ENCODE peak calls at places on chromosomes 11 and 22, in seven cellular contexts. S is COR-L47; Y is GM13976; U is activated CD4-positive, alpha-beta T cell treated with anti-CD3 and anti-CD28 coated beads, Interleukin-2, amount 50 U/mL, for 24 hours; N is hepatic stellate cell; O is NCI-H1436 treated with DMSO at 0.1 percent for 48 hours; M is stimulated activated CD8-positive, alpha-beta memory T cell treated with anti-CD3 and anti-CD28 coated beads, Interleukin-15, amount 100 ng/mL, for 24 hours. I is an unnamed sample.

GRCh38 chr11:55624531-55624930 is 10.4 kb upstream of the OR4P4 start:
- DNase-seq in M (no peak), O (no peak), S (no peak), N (no peak), Y (no peak), U (no peak), I (no peak)

GRCh38 chr11:19405966-19406365 is 165.2 kb upstream of the E2F8 start:
- DNase-seq in O (no peak), Y (no peak), M (no peak), S (no peak), N (no peak), U (no peak), I (peak)

GRCh38 chr11:120068114-120068573 is 69.8 kb downstream of the TRIM29 start:
- DNase-seq in N (no peak), M (no peak), S (no peak), O (no peak), Y (peak), U (no peak), I (peak)

GRCh38 chr22:45310331-45311032 is 748 bp downstream of the FAM118A start:
- DNase-seq in S (no peak), Y (no peak), U (no peak), N (peak), O (no peak), M (no peak), I (no peak)

GRCh38 chr22:19066531-19067271 is 55.5 kb downstream of the DGCR2 start:
- DNase-seq in O (no peak), Y (no peak), S (no peak), M (no peak), U (no peak), N (peak), I (no peak)

GRCh38 chr22:23237201-23237798 is 57.0 kb downstream of the BCR start:
- DNase-seq in Y (no peak), O (no peak), M (no peak), U (no peak), S (peak), N (no peak), I (peak)

GRCh38 chr22:46111645-46112306 is 38.5 kb upstream of the PPARA start:
- DNase-seq in Y (no peak), O (no peak), S (no peak), N (no peak), M (no peak), U (no peak), I (no peak)

GRCh38 chr11:117909611-117910382 is 19.4 kb downstream of the TMPRSS13 start:
- DNase-seq in U (no peak), M (no peak), Y (no peak), N (no peak), O (no peak), S (no peak), I (no peak)

GRCh38 chr11:130772266-130773227 is 143.7 kb downstream of the SNX19 start:
- DNase-seq in U (no peak), N (peak), Y (no peak), M (no peak), S (no peak), O (no peak), I (peak)

GRCh38 chr11:83292709-83293435 is 6.7 kb upstream of the CCDC90B start:
- DNase-seq in U (peak), O (peak), S (peak), Y (peak), N (peak), M (no peak), I (peak)

GRCh38 chr11:130650456-130651068 is 202.1 kb downstream of the ADAMTS15 start:
- DNase-seq in Y (no peak), N (no peak), O (no peak), M (no peak), S (no peak), U (no peak), I (no peak)

I was measured in GM12865.